ENCODE peak calls at places on chromosome 4, in eight cellular contexts. One of them, this sample, is unnamed.

GRCh38 chr4:185259719-185260118 is 50.3 kb downstream of the SNX25 start:
- DNase-seq in germinal center: no peak
- DNase-seq in GM19239: no peak
- DNase-seq in PC-3: no peak
- DNase-seq in nucleus accumbens: no peak
- DNase-seq in activated effector memory CD4-positive, alpha-beta T cell treated with Interleukin-2 at 50 U/mL for 16 hours: no peak
- DNase-seq in activated CD4-positive, CD25-positive, alpha-beta regulatory T cell treated with anti-CD3 and anti-CD28 coated beads, Interleukin-2, amount 50 U/mL, for 16 hours: no peak
- DNase-seq in NCI-H2171: no peak
- DNase-seq in this sample: no peak

GRCh38 chr4:24230955-24231354 is 341.1 kb upstream of the PPARGC1A start:
- DNase-seq in germinal center: no peak
- DNase-seq in GM19239: no peak
- DNase-seq in PC-3: no peak
- DNase-seq in nucleus accumbens: no peak
- DNase-seq in activated effector memory CD4-positive, alpha-beta T cell treated with Interleukin-2 at 50 U/mL for 16 hours: no peak
- DNase-seq in activated CD4-positive, CD25-positive, alpha-beta regulatory T cell treated with anti-CD3 and anti-CD28 coated beads, Interleukin-2, amount 50 U/mL, for 16 hours: no peak
- DNase-seq in NCI-H2171: no peak
- DNase-seq in this sample: no peak

GRCh38 chr4:22090655-22091350 is 142.2 kb upstream of the KCNIP4 start:
- DNase-seq in germinal center: no peak
- DNase-seq in GM19239: no peak
- DNase-seq in PC-3: peak
- DNase-seq in nucleus accumbens: no peak
- DNase-seq in activated effector memory CD4-positive, alpha-beta T cell treated with Interleukin-2 at 50 U/mL for 16 hours: no peak
- DNase-seq in activated CD4-positive, CD25-positive, alpha-beta regulatory T cell treated with anti-CD3 and anti-CD28 coated beads, Interleukin-2, amount 50 U/mL, for 16 hours: no peak
- DNase-seq in NCI-H2171: no peak
- DNase-seq in this sample: no peak

GRCh38 chr4:54553001-54553400 is 104.8 kb upstream of the KIT start:
- DNase-seq in germinal center: no peak
- DNase-seq in GM19239: no peak
- DNase-seq in PC-3: no peak
- DNase-seq in nucleus accumbens: no peak
- DNase-seq in activated effector memory CD4-positive, alpha-beta T cell treated with Interleukin-2 at 50 U/mL for 16 hours: no peak
- DNase-seq in activated CD4-positive, CD25-positive, alpha-beta regulatory T cell treated with anti-CD3 and anti-CD28 coated beads, Interleukin-2, amount 50 U/mL, for 16 hours: no peak
- DNase-seq in NCI-H2171: no peak
- DNase-seq in this sample: no peak

GRCh38 chr4:7941111-7942018 is 1.7 kb upstream of the AFAP1 start:
- DNase-seq in germinal center: no peak
- DNase-seq in GM19239: no peak
- DNase-seq in PC-3: peak
- DNase-seq in nucleus accumbens: no peak
- DNase-seq in activated effector memory CD4-positive, alpha-beta T cell treated with Interleukin-2 at 50 U/mL for 16 hours: no peak
- DNase-seq in activated CD4-positive, CD25-positive, alpha-beta regulatory T cell treated with anti-CD3 and anti-CD28 coated beads, Interleukin-2, amount 50 U/mL, for 16 hours: no peak
- DNase-seq in NCI-H2171: no peak
- DNase-seq in this sample: no peak

GRCh38 chr4:56990109-56990508 is 11.4 kb downstream of the POLR2B start:
- DNase-seq in germinal center: no peak
- DNase-seq in GM19239: no peak
- DNase-seq in PC-3: peak
- DNase-seq in nucleus accumbens: no peak
- DNase-seq in activated effector memory CD4-positive, alpha-beta T cell treated with Interleukin-2 at 50 U/mL for 16 hours: no peak
- DNase-seq in activated CD4-positive, CD25-positive, alpha-beta regulatory T cell treated with anti-CD3 and anti-CD28 coated beads, Interleukin-2, amount 50 U/mL, for 16 hours: no peak
- DNase-seq in NCI-H2171: no peak
- DNase-seq in this sample: no peak

GRCh38 chr4:159205462-159205861 is 102.6 kb downstream of the RAPGEF2 start:
- DNase-seq in germinal center: no peak
- DNase-seq in GM19239: no peak
- DNase-seq in PC-3: no peak
- DNase-seq in nucleus accumbens: no peak
- DNase-seq in activated effector memory CD4-positive, alpha-beta T cell treated with Interleukin-2 at 50 U/mL for 16 hours: no peak
- DNase-seq in activated CD4-positive, CD25-positive, alpha-beta regulatory T cell treated with anti-CD3 and anti-CD28 coated beads, Interleukin-2, amount 50 U/mL, for 16 hours: no peak
- DNase-seq in NCI-H2171: no peak
- DNase-seq in this sample: no peak

GRCh38 chr4:54669831-54670230 is 12.1 kb downstream of the KIT start:
- DNase-seq in germinal center: no peak
- DNase-seq in GM19239: no peak
- DNase-seq in PC-3: no peak
- DNase-seq in nucleus accumbens: no peak
- DNase-seq in activated effector memory CD4-positive, alpha-beta T cell treated with Interleukin-2 at 50 U/mL for 16 hours: no peak
- DNase-seq in activated CD4-positive, CD25-positive, alpha-beta regulatory T cell treated with anti-CD3 and anti-CD28 coated beads, Interleukin-2, amount 50 U/mL, for 16 hours: no peak
- DNase-seq in NCI-H2171: no peak
- DNase-seq in this sample: no peak

GRCh38 chr4:113561758-113562157 is 199.8 kb downstream of the CAMK2D start:
- DNase-seq in germinal center: no peak
- DNase-seq in GM19239: no peak
- DNase-seq in PC-3: no peak
- DNase-seq in nucleus accumbens: no peak
- DNase-seq in activated effector memory CD4-positive, alpha-beta T cell treated with Interleukin-2 at 50 U/mL for 16 hours: no peak
- DNase-seq in activated CD4-positive, CD25-positive, alpha-beta regulatory T cell treated with anti-CD3 and anti-CD28 coated beads, Interleukin-2, amount 50 U/mL, for 16 hours: no peak
- DNase-seq in NCI-H2171: no peak
- DNase-seq in this sample: no peak

GRCh38 chr4:183987987-183988392 is 82.9 kb downstream of the STOX2 start:
- DNase-seq in germinal center: no peak
- DNase-seq in GM19239: no peak
- DNase-seq in PC-3: peak
- DNase-seq in nucleus accumbens: peak
- DNase-seq in activated effector memory CD4-positive, alpha-beta T cell treated with Interleukin-2 at 50 U/mL for 16 hours: no peak
- DNase-seq in activated CD4-positive, CD25-positive, alpha-beta regulatory T cell treated with anti-CD3 and anti-CD28 coated beads, Interleukin-2, amount 50 U/mL, for 16 hours: no peak
- DNase-seq in NCI-H2171: peak
- DNase-seq in this sample: peak

GRCh38 chr4:17523626-17524025 is 8.7 kb downstream of the CLRN2 start:
- DNase-seq in germinal center: no peak
- DNase-seq in GM19239: no peak
- DNase-seq in PC-3: no peak
- DNase-seq in nucleus accumbens: no peak
- DNase-seq in activated effector memory CD4-positive, alpha-beta T cell treated with Interleukin-2 at 50 U/mL for 16 hours: no peak
- DNase-seq in activated CD4-positive, CD25-positive, alpha-beta regulatory T cell treated with anti-CD3 and anti-CD28 coated beads, Interleukin-2, amount 50 U/mL, for 16 hours: no peak
- DNase-seq in NCI-H2171: no peak
- DNase-seq in this sample: no peak

GRCh38 chr4:38565271-38566199 is 98.5 kb upstream of the KLF3 start:
- DNase-seq in germinal center: no peak
- DNase-seq in GM19239: no peak
- DNase-seq in PC-3: peak
- DNase-seq in nucleus accumbens: no peak
- DNase-seq in activated effector memory CD4-positive, alpha-beta T cell treated with Interleukin-2 at 50 U/mL for 16 hours: no peak
- DNase-seq in activated CD4-positive, CD25-positive, alpha-beta regulatory T cell treated with anti-CD3 and anti-CD28 coated beads, Interleukin-2, amount 50 U/mL, for 16 hours: no peak
- DNase-seq in NCI-H2171: peak
- DNase-seq in this sample: peak

GRCh38 chr4:140423106-140423505 is 4.3 kb downstream of the CLGN start:
- DNase-seq in germinal center: no peak
- DNase-seq in GM19239: no peak
- DNase-seq in PC-3: peak
- DNase-seq in nucleus accumbens: no peak
- DNase-seq in activated effector memory CD4-positive, alpha-beta T cell treated with Interleukin-2 at 50 U/mL for 16 hours: no peak
- DNase-seq in activated CD4-positive, CD25-positive, alpha-beta regulatory T cell treated with anti-CD3 and anti-CD28 coated beads, Interleukin-2, amount 50 U/mL, for 16 hours: no peak
- DNase-seq in NCI-H2171: no peak
- DNase-seq in this sample: no peak

GRCh38 chr4:29467044-29467717 is 1253.0 kb upstream of the PCDH7 start:
- DNase-seq in germinal center: no peak
- DNase-seq in GM19239: no peak
- DNase-seq in PC-3: peak
- DNase-seq in nucleus accumbens: no peak
- DNase-seq in activated effector memory CD4-positive, alpha-beta T cell treated with Interleukin-2 at 50 U/mL for 16 hours: no peak
- DNase-seq in activated CD4-positive, CD25-positive, alpha-beta regulatory T cell treated with anti-CD3 and anti-CD28 coated beads, Interleukin-2, amount 50 U/mL, for 16 hours: no peak
- DNase-seq in NCI-H2171: no peak
- DNase-seq in this sample: no peak

GRCh38 chr4:3440979-3441500 is 728 bp upstream of the HGFAC start:
- DNase-seq in germinal center: no peak
- DNase-seq in GM19239: no peak
- DNase-seq in PC-3: no peak
- DNase-seq in nucleus accumbens: no peak
- DNase-seq in activated effector memory CD4-positive, alpha-beta T cell treated with Interleukin-2 at 50 U/mL for 16 hours: no peak
- DNase-seq in activated CD4-positive, CD25-positive, alpha-beta regulatory T cell treated with anti-CD3 and anti-CD28 coated beads, Interleukin-2, amount 50 U/mL, for 16 hours: no peak
- DNase-seq in NCI-H2171: no peak
- DNase-seq in this sample: no peak

GRCh38 chr4:10013722-10014121 is 7.6 kb downstream of the SLC2A9 start:
- DNase-seq in germinal center: peak
- DNase-seq in GM19239: no peak
- DNase-seq in PC-3: peak
- DNase-seq in nucleus accumbens: no peak
- DNase-seq in activated effector memory CD4-positive, alpha-beta T cell treated with Interleukin-2 at 50 U/mL for 16 hours: no peak
- DNase-seq in activated CD4-positive, CD25-positive, alpha-beta regulatory T cell treated with anti-CD3 and anti-CD28 coated beads, Interleukin-2, amount 50 U/mL, for 16 hours: no peak
- DNase-seq in NCI-H2171: no peak
- DNase-seq in this sample: peak

GRCh38 chr4:165289429-165289785 is 38.1 kb upstream of the MSMO1 start:
- DNase-seq in germinal center: no peak
- DNase-seq in GM19239: no peak
- DNase-seq in PC-3: no peak
- DNase-seq in nucleus accumbens: no peak
- DNase-seq in activated effector memory CD4-positive, alpha-beta T cell treated with Interleukin-2 at 50 U/mL for 16 hours: no peak
- DNase-seq in activated CD4-positive, CD25-positive, alpha-beta regulatory T cell treated with anti-CD3 and anti-CD28 coated beads, Interleukin-2, amount 50 U/mL, for 16 hours: no peak
- DNase-seq in NCI-H2171: no peak
- DNase-seq in this sample: no peak

GRCh38 chr4:7068883-7069282 is 1.0 kb upstream of the GRPEL1 start:
- DNase-seq in germinal center: no peak
- DNase-seq in GM19239: no peak
- DNase-seq in PC-3: peak
- DNase-seq in nucleus accumbens: no peak
- DNase-seq in activated effector memory CD4-positive, alpha-beta T cell treated with Interleukin-2 at 50 U/mL for 16 hours: no peak
- DNase-seq in activated CD4-positive, CD25-positive, alpha-beta regulatory T cell treated with anti-CD3 and anti-CD28 coated beads, Interleukin-2, amount 50 U/mL, for 16 hours: no peak
- DNase-seq in NCI-H2171: no peak
- DNase-seq in this sample: no peak

GRCh38 chr4:154018659-154019058 is 229.8 kb upstream of the SFRP2 start:
- DNase-seq in germinal center: no peak
- DNase-seq in GM19239: no peak
- DNase-seq in PC-3: no peak
- DNase-seq in nucleus accumbens: no peak
- DNase-seq in activated effector memory CD4-positive, alpha-beta T cell treated with Interleukin-2 at 50 U/mL for 16 hours: no peak
- DNase-seq in activated CD4-positive, CD25-positive, alpha-beta regulatory T cell treated with anti-CD3 and anti-CD28 coated beads, Interleukin-2, amount 50 U/mL, for 16 hours: no peak
- DNase-seq in NCI-H2171: no peak
- DNase-seq in this sample: no peak

GRCh38 chr4:129545599-129546278 is 449.8 kb downstream of the C4orf33 start:
- DNase-seq in germinal center: no peak
- DNase-seq in GM19239: no peak
- DNase-seq in PC-3: peak
- DNase-seq in nucleus accumbens: no peak
- DNase-seq in activated effector memory CD4-positive, alpha-beta T cell treated with Interleukin-2 at 50 U/mL for 16 hours: no peak
- DNase-seq in activated CD4-positive, CD25-positive, alpha-beta regulatory T cell treated with anti-CD3 and anti-CD28 coated beads, Interleukin-2, amount 50 U/mL, for 16 hours: no peak
- DNase-seq in NCI-H2171: no peak
- DNase-seq in this sample: peak

GRCh38 chr4:134636332-134637055 is 434.9 kb upstream of the PABPC4L start:
- DNase-seq in germinal center: no peak
- DNase-seq in GM19239: no peak
- DNase-seq in PC-3: no peak
- DNase-seq in nucleus accumbens: no peak
- DNase-seq in activated effector memory CD4-positive, alpha-beta T cell treated with Interleukin-2 at 50 U/mL for 16 hours: no peak
- DNase-seq in activated CD4-positive, CD25-positive, alpha-beta regulatory T cell treated with anti-CD3 and anti-CD28 coated beads, Interleukin-2, amount 50 U/mL, for 16 hours: no peak
- DNase-seq in NCI-H2171: no peak
- DNase-seq in this sample: no peak

GRCh38 chr4:8589831-8590545 is 2.6 kb upstream of the CPZ start:
- DNase-seq in germinal center: no peak
- DNase-seq in GM19239: no peak
- DNase-seq in PC-3: no peak
- DNase-seq in nucleus accumbens: no peak
- DNase-seq in activated effector memory CD4-positive, alpha-beta T cell treated with Interleukin-2 at 50 U/mL for 16 hours: no peak
- DNase-seq in activated CD4-positive, CD25-positive, alpha-beta regulatory T cell treated with anti-CD3 and anti-CD28 coated beads, Interleukin-2, amount 50 U/mL, for 16 hours: no peak
- DNase-seq in NCI-H2171: no peak
- DNase-seq in this sample: no peak

GRCh38 chr4:168716411-168717129 is 219.7 kb downstream of the PALLD start:
- DNase-seq in germinal center: no peak
- DNase-seq in GM19239: no peak
- DNase-seq in PC-3: no peak
- DNase-seq in nucleus accumbens: no peak
- DNase-seq in activated effector memory CD4-positive, alpha-beta T cell treated with Interleukin-2 at 50 U/mL for 16 hours: no peak
- DNase-seq in activated CD4-positive, CD25-positive, alpha-beta regulatory T cell treated with anti-CD3 and anti-CD28 coated beads, Interleukin-2, amount 50 U/mL, for 16 hours: no peak
- DNase-seq in NCI-H2171: no peak
- DNase-seq in this sample: no peak

GRCh38 chr4:17786567-17786966 is 5.1 kb upstream of the FAM184B start:
- DNase-seq in germinal center: no peak
- DNase-seq in GM19239: no peak
- DNase-seq in PC-3: peak
- DNase-seq in nucleus accumbens: no peak
- DNase-seq in activated effector memory CD4-positive, alpha-beta T cell treated with Interleukin-2 at 50 U/mL for 16 hours: no peak
- DNase-seq in activated CD4-positive, CD25-positive, alpha-beta regulatory T cell treated with anti-CD3 and anti-CD28 coated beads, Interleukin-2, amount 50 U/mL, for 16 hours: no peak
- DNase-seq in NCI-H2171: no peak
- DNase-seq in this sample: no peak

GRCh38 chr4:26937136-26937535 is 76.5 kb downstream of the STIM2 start:
- DNase-seq in germinal center: peak
- DNase-seq in GM19239: no peak
- DNase-seq in PC-3: no peak
- DNase-seq in nucleus accumbens: no peak
- DNase-seq in activated effector memory CD4-positive, alpha-beta T cell treated with Interleukin-2 at 50 U/mL for 16 hours: no peak
- DNase-seq in activated CD4-positive, CD25-positive, alpha-beta regulatory T cell treated with anti-CD3 and anti-CD28 coated beads, Interleukin-2, amount 50 U/mL, for 16 hours: no peak
- DNase-seq in NCI-H2171: no peak
- DNase-seq in this sample: no peak

GRCh38 chr4:179626687-179627086 is 2184.4 kb upstream of the AGA start:
- DNase-seq in germinal center: no peak
- DNase-seq in GM19239: no peak
- DNase-seq in PC-3: peak
- DNase-seq in nucleus accumbens: no peak
- DNase-seq in activated effector memory CD4-positive, alpha-beta T cell treated with Interleukin-2 at 50 U/mL for 16 hours: no peak
- DNase-seq in activated CD4-positive, CD25-positive, alpha-beta regulatory T cell treated with anti-CD3 and anti-CD28 coated beads, Interleukin-2, amount 50 U/mL, for 16 hours: no peak
- DNase-seq in NCI-H2171: no peak
- DNase-seq in this sample: peak

GRCh38 chr4:15656038-15656470 is 897 bp upstream of the FBXL5 start:
- DNase-seq in germinal center: no peak
- DNase-seq in GM19239: no peak
- DNase-seq in PC-3: no peak
- DNase-seq in nucleus accumbens: no peak
- DNase-seq in activated effector memory CD4-positive, alpha-beta T cell treated with Interleukin-2 at 50 U/mL for 16 hours: no peak
- DNase-seq in activated CD4-positive, CD25-positive, alpha-beta regulatory T cell treated with anti-CD3 and anti-CD28 coated beads, Interleukin-2, amount 50 U/mL, for 16 hours: no peak
- DNase-seq in NCI-H2171: no peak
- DNase-seq in this sample: no peak

GRCh38 chr4:44368413-44369167 is 80.0 kb downstream of the KCTD8 start:
- DNase-seq in germinal center: no peak
- DNase-seq in GM19239: no peak
- DNase-seq in PC-3: peak
- DNase-seq in nucleus accumbens: no peak
- DNase-seq in activated effector memory CD4-positive, alpha-beta T cell treated with Interleukin-2 at 50 U/mL for 16 hours: no peak
- DNase-seq in activated CD4-positive, CD25-positive, alpha-beta regulatory T cell treated with anti-CD3 and anti-CD28 coated beads, Interleukin-2, amount 50 U/mL, for 16 hours: no peak
- DNase-seq in NCI-H2171: no peak
- DNase-seq in this sample: no peak

GRCh38 chr4:122701061-122701460 is 31.4 kb upstream of the BBS12 start:
- DNase-seq in germinal center: no peak
- DNase-seq in GM19239: no peak
- DNase-seq in PC-3: no peak
- DNase-seq in nucleus accumbens: no peak
- DNase-seq in activated effector memory CD4-positive, alpha-beta T cell treated with Interleukin-2 at 50 U/mL for 16 hours: no peak
- DNase-seq in activated CD4-positive, CD25-positive, alpha-beta regulatory T cell treated with anti-CD3 and anti-CD28 coated beads, Interleukin-2, amount 50 U/mL, for 16 hours: no peak
- DNase-seq in NCI-H2171: no peak
- DNase-seq in this sample: no peak

GRCh38 chr4:145099653-145100052 is 1.5 kb downstream of the ABCE1 start:
- DNase-seq in germinal center: peak
- DNase-seq in GM19239: no peak
- DNase-seq in PC-3: peak
- DNase-seq in nucleus accumbens: no peak
- DNase-seq in activated effector memory CD4-positive, alpha-beta T cell treated with Interleukin-2 at 50 U/mL for 16 hours: no peak
- DNase-seq in activated CD4-positive, CD25-positive, alpha-beta regulatory T cell treated with anti-CD3 and anti-CD28 coated beads, Interleukin-2, amount 50 U/mL, for 16 hours: no peak
- DNase-seq in NCI-H2171: no peak
- DNase-seq in this sample: no peak

GRCh38 chr4:2366252-2367192 is 51.9 kb downstream of the ZFYVE28 start:
- DNase-seq in germinal center: no peak
- DNase-seq in GM19239: no peak
- DNase-seq in PC-3: no peak
- DNase-seq in nucleus accumbens: peak
- DNase-seq in activated effector memory CD4-positive, alpha-beta T cell treated with Interleukin-2 at 50 U/mL for 16 hours: no peak
- DNase-seq in activated CD4-positive, CD25-positive, alpha-beta regulatory T cell treated with anti-CD3 and anti-CD28 coated beads, Interleukin-2, amount 50 U/mL, for 16 hours: no peak
- DNase-seq in NCI-H2171: peak
- DNase-seq in this sample: no peak

GRCh38 chr4:160026720-160027119 is 923.8 kb downstream of the RAPGEF2 start:
- DNase-seq in germinal center: no peak
- DNase-seq in GM19239: no peak
- DNase-seq in PC-3: peak
- DNase-seq in nucleus accumbens: no peak
- DNase-seq in activated effector memory CD4-positive, alpha-beta T cell treated with Interleukin-2 at 50 U/mL for 16 hours: no peak
- DNase-seq in activated CD4-positive, CD25-positive, alpha-beta regulatory T cell treated with anti-CD3 and anti-CD28 coated beads, Interleukin-2, amount 50 U/mL, for 16 hours: no peak
- DNase-seq in NCI-H2171: no peak
- DNase-seq in this sample: no peak

GRCh38 chr4:159787901-159788300 is 685.0 kb downstream of the RAPGEF2 start:
- DNase-seq in germinal center: no peak
- DNase-seq in GM19239: no peak
- DNase-seq in PC-3: peak
- DNase-seq in nucleus accumbens: no peak
- DNase-seq in activated effector memory CD4-positive, alpha-beta T cell treated with Interleukin-2 at 50 U/mL for 16 hours: no peak
- DNase-seq in activated CD4-positive, CD25-positive, alpha-beta regulatory T cell treated with anti-CD3 and anti-CD28 coated beads, Interleukin-2, amount 50 U/mL, for 16 hours: no peak
- DNase-seq in NCI-H2171: no peak
- DNase-seq in this sample: no peak